ENCODE peak calls at places on chromosomes 16 and 17, in six cellular contexts. D, N, G, J, F and H are unnamed samples.

GRCh38 chr17:7237761-7238417 is 1.4 kb downstream of the PHF23 start:
- DNase-seq in D (peak; percentile 88), G (no peak), F (peak; percentile 69), N (peak; percentile 50), J (peak; percentile 71), H (peak; percentile 39)

GRCh38 chr17:39635614-39636176 is 1.2 kb upstream of the STARD3 start:
- DNase-seq in F (no peak), G (no peak), D (no peak), J (peak; percentile 55), N (no peak), H (no peak)

GRCh38 chr17:44093231-44093900 is 22.8 kb downstream of the G6PC3 start:
- DNase-seq in F (no peak), D (no peak), N (no peak), G (no peak), J (no peak), H (no peak)

GRCh38 chr17:12992676-12993075 is 25.2 kb downstream of the ELAC2 start:
- DNase-seq in F (no peak), J (no peak), D (no peak), N (no peak), G (no peak), H (no peak)

GRCh38 chr16:81554993-81555392 is 110.4 kb downstream of the CMIP start:
- DNase-seq in J (no peak), G (no peak), D (no peak), N (no peak), F (no peak), H (no peak)

GRCh38 chr17:17043668-17044226 is 1.5 kb downstream of the MPRIP start:
- DNase-seq in J (peak; percentile 47), N (no peak), D (no peak), G (no peak), F (no peak), H (no peak)

GRCh38 chr16:85202631-85203461 is 90.6 kb upstream of the CIBAR2 start:
- DNase-seq in J (peak; percentile 83), F (peak; percentile 98), G (no peak), D (no peak), N (no peak), H (peak; percentile 91)

GRCh38 chr17:79950306-79950705 is 85.4 kb downstream of the TBC1D16 start:
- DNase-seq in F (no peak), G (no peak), J (no peak), D (peak; percentile 42), N (no peak), H (no peak)

GRCh38 chr17:17057057-17057551 is 14.8 kb downstream of the MPRIP start:
- DNase-seq in G (no peak), D (no peak), F (no peak), N (no peak), J (no peak), H (no peak)

GRCh38 chr16:13153696-13154095 is 252.3 kb downstream of the SHISA9 start:
- DNase-seq in N (no peak), G (no peak), D (no peak), J (peak; percentile 46), F (no peak), H (no peak)

GRCh38 chr17:9371019-9371418 is 204.6 kb downstream of the STX8 start:
- DNase-seq in N (peak; percentile 80), J (no peak), G (peak; percentile 13), F (peak; percentile 56), D (no peak), H (no peak)

GRCh38 chr16:27204232-27204915 is 1.0 kb downstream of the KDM8 start:
- DNase-seq in J (no peak), G (peak; percentile 13), F (no peak), D (no peak), N (no peak), H (peak; percentile 30)

GRCh38 chr16:60755907-60756306 is 1280.3 kb downstream of the CDH8 start:
- DNase-seq in F (no peak), N (no peak), G (no peak), J (peak; percentile 7), D (no peak), H (no peak)

GRCh38 chr16:31474778-31475738 is 3.1 kb downstream of the TGFB1I1 start:
- DNase-seq in G (no peak), F (no peak), D (no peak), N (no peak), J (no peak), H (no peak)

GRCh38 chr17:38569701-38570512 is 35.8 kb downstream of the SRCIN1 start:
- DNase-seq in F (no peak), D (no peak), N (no peak), G (no peak), J (no peak), H (no peak)

GRCh38 chr16:70438325-70438982 is 446 bp downstream of the ST3GAL2 start:
- DNase-seq in J (no peak), G (no peak), F (no peak), N (peak; percentile 15), D (no peak), H (no peak)

GRCh38 chr17:14205380-14205779 is 31.3 kb downstream of the CDRT15 start:
- DNase-seq in G (no peak), N (no peak), D (no peak), J (no peak), F (no peak), H (no peak)

GRCh38 chr17:63635313-63635712 is 13.1 kb downstream of the MAP3K3 start:
- DNase-seq in G (no peak), D (no peak), F (no peak), J (no peak), N (no peak), H (no peak)

GRCh38 chr17:66873962-66874361 is 39.0 kb downstream of the CACNG5 start:
- DNase-seq in F (no peak), N (no peak), D (no peak), J (no peak), G (no peak), H (no peak)

GRCh38 chr17:77455111-77455877 is 314.5 kb downstream of the SEC14L1 start:
- DNase-seq in J (no peak), F (peak; percentile 83), D (no peak), G (no peak), N (no peak), H (no peak)

GRCh38 chr17:79953335-79953734 is 82.3 kb downstream of the TBC1D16 start:
- DNase-seq in G (no peak), D (no peak), F (no peak), J (no peak), N (no peak), H (no peak)

GRCh38 chr17:43719578-43719977 is 39.0 kb downstream of the SOST start:
- DNase-seq in F (no peak), D (no peak), N (no peak), G (no peak), J (no peak), H (no peak)

GRCh38 chr16:89921699-89922476 is 1.3 kb upstream of the TUBB3 start:
- DNase-seq in N (no peak), G (peak; percentile 78), F (peak; percentile 93), J (peak; percentile 93), D (no peak), H (peak; percentile 94)

GRCh38 chr17:77352441-77352840 is 211.7 kb downstream of the SEC14L1 start:
- DNase-seq in F (no peak), J (no peak), N (no peak), D (no peak), G (no peak), H (no peak)

GRCh38 chr16:2955438-2955778 is 8.7 kb upstream of the KREMEN2 start:
- DNase-seq in J (no peak), G (no peak), N (no peak), D (no peak), F (no peak), H (no peak)